ENCODE peak calls at places on chromosomes 2 and 18, in six cellular contexts. One of them, this sample, is unnamed.

GRCh38 chr2:47354013-47354816 is 48.7 kb upstream of the MSH2 start:
- DNase-seq in pancreas: no peak
- DNase-seq in heart left ventricle: no peak
- DNase-seq in fibroblast of the aortic adventitia: peak; percentile 12
- DNase-seq in AG09319: no peak
- DNase-seq in right atrium auricular region: no peak
- DNase-seq in this sample: no peak

GRCh38 chr18:44986933-44987332 is 306.2 kb downstream of the SETBP1 start:
- DNase-seq in heart left ventricle: no peak
- DNase-seq in AG09319: no peak
- DNase-seq in pancreas: no peak
- DNase-seq in right atrium auricular region: no peak
- DNase-seq in fibroblast of the aortic adventitia: peak; percentile 11
- DNase-seq in this sample: no peak

GRCh38 chr2:60883896-60884295 is 2.5 kb downstream of the REL start:
- DNase-seq in AG09319: no peak
- DNase-seq in pancreas: no peak
- DNase-seq in right atrium auricular region: no peak
- DNase-seq in heart left ventricle: no peak
- DNase-seq in fibroblast of the aortic adventitia: peak; percentile 8
- DNase-seq in this sample: no peak

GRCh38 chr2:181790716-181791649 is 100.5 kb upstream of the ITPRID2 start:
- DNase-seq in fibroblast of the aortic adventitia: peak; percentile 95
- DNase-seq in heart left ventricle: no peak
- DNase-seq in right atrium auricular region: no peak
- DNase-seq in AG09319: peak; percentile 47
- DNase-seq in pancreas: no peak
- DNase-seq in this sample: peak; percentile 91

GRCh38 chr2:98277156-98277859 is 68.9 kb upstream of the CNGA3 start:
- DNase-seq in fibroblast of the aortic adventitia: no peak
- DNase-seq in pancreas: no peak
- DNase-seq in heart left ventricle: no peak
- DNase-seq in AG09319: no peak
- DNase-seq in right atrium auricular region: no peak
- DNase-seq in this sample: no peak

GRCh38 chr2:21837561-21837960 is 713.8 kb downstream of the TDRD15 start:
- DNase-seq in heart left ventricle: no peak
- DNase-seq in AG09319: no peak
- DNase-seq in pancreas: no peak
- DNase-seq in right atrium auricular region: no peak
- DNase-seq in fibroblast of the aortic adventitia: no peak
- DNase-seq in this sample: no peak

GRCh38 chr2:170502400-170503135 is 212.6 kb upstream of the SP5 start:
- DNase-seq in heart left ventricle: no peak
- DNase-seq in AG09319: no peak
- DNase-seq in pancreas: no peak
- DNase-seq in right atrium auricular region: no peak
- DNase-seq in fibroblast of the aortic adventitia: no peak
- DNase-seq in this sample: no peak

GRCh38 chr18:47772374-47773248 is 157.8 kb downstream of the SMAD2 start:
- DNase-seq in right atrium auricular region: no peak
- DNase-seq in AG09319: peak; percentile 15
- DNase-seq in pancreas: peak; percentile 45
- DNase-seq in fibroblast of the aortic adventitia: peak; percentile 53
- DNase-seq in heart left ventricle: no peak
- DNase-seq in this sample: peak; percentile 4

GRCh38 chr2:54570925-54571694 is 115.0 kb downstream of the SPTBN1 start:
- DNase-seq in heart left ventricle: no peak
- DNase-seq in fibroblast of the aortic adventitia: peak; percentile 94
- DNase-seq in AG09319: peak; percentile 71
- DNase-seq in right atrium auricular region: no peak
- DNase-seq in pancreas: peak; percentile 50
- DNase-seq in this sample: no peak

GRCh38 chr18:72866901-72867701 is 686 bp downstream of the NETO1 start:
- DNase-seq in AG09319: no peak
- DNase-seq in pancreas: no peak
- DNase-seq in fibroblast of the aortic adventitia: no peak
- DNase-seq in right atrium auricular region: no peak
- DNase-seq in heart left ventricle: no peak
- DNase-seq in this sample: no peak

GRCh38 chr2:159558479-159558878 is 57.9 kb downstream of the BAZ2B start:
- DNase-seq in fibroblast of the aortic adventitia: peak; percentile 52
- DNase-seq in AG09319: no peak
- DNase-seq in pancreas: no peak
- DNase-seq in right atrium auricular region: no peak
- DNase-seq in heart left ventricle: no peak
- DNase-seq in this sample: no peak

GRCh38 chr18:25826377-25826776 is 264.0 kb downstream of the SS18 start:
- DNase-seq in fibroblast of the aortic adventitia: no peak
- DNase-seq in heart left ventricle: no peak
- DNase-seq in AG09319: no peak
- DNase-seq in right atrium auricular region: no peak
- DNase-seq in pancreas: no peak
- DNase-seq in this sample: no peak

GRCh38 chr2:100606740-100607343 is 44.0 kb downstream of the PDCL3 start:
- DNase-seq in fibroblast of the aortic adventitia: peak; percentile 59
- DNase-seq in AG09319: no peak
- DNase-seq in heart left ventricle: no peak
- DNase-seq in pancreas: no peak
- DNase-seq in right atrium auricular region: no peak
- DNase-seq in this sample: no peak

GRCh38 chr2:162153608-162154224 is 1.7 kb upstream of the GCG start:
- DNase-seq in fibroblast of the aortic adventitia: peak; percentile 39
- DNase-seq in right atrium auricular region: no peak
- DNase-seq in AG09319: peak; percentile 23
- DNase-seq in pancreas: peak; percentile 48
- DNase-seq in heart left ventricle: peak; percentile 23
- DNase-seq in this sample: no peak

GRCh38 chr18:21361297-21361880 is 119.4 kb downstream of the GREB1L start:
- DNase-seq in right atrium auricular region: no peak
- DNase-seq in AG09319: no peak
- DNase-seq in fibroblast of the aortic adventitia: no peak
- DNase-seq in heart left ventricle: no peak
- DNase-seq in pancreas: no peak
- DNase-seq in this sample: no peak

GRCh38 chr2:108933691-108934117 is 55.3 kb downstream of the EDAR start:
- DNase-seq in pancreas: no peak
- DNase-seq in fibroblast of the aortic adventitia: no peak
- DNase-seq in heart left ventricle: peak; percentile 79
- DNase-seq in AG09319: no peak
- DNase-seq in right atrium auricular region: no peak
- DNase-seq in this sample: no peak

GRCh38 chr2:86231680-86232372 is 32.6 kb downstream of the MRPL35 start:
- DNase-seq in heart left ventricle: peak; percentile 5
- DNase-seq in fibroblast of the aortic adventitia: no peak
- DNase-seq in AG09319: no peak
- DNase-seq in right atrium auricular region: no peak
- DNase-seq in pancreas: no peak
- DNase-seq in this sample: no peak

GRCh38 chr2:219452361-219453317 is 18.0 kb downstream of the SPEG start:
- DNase-seq in pancreas: no peak
- DNase-seq in heart left ventricle: peak; percentile 64
- DNase-seq in fibroblast of the aortic adventitia: peak; percentile 97
- DNase-seq in AG09319: peak; percentile 82
- DNase-seq in right atrium auricular region: peak; percentile 81
- DNase-seq in this sample: peak; percentile 87

GRCh38 chr2:170434900-170435640 is 257.1 kb downstream of the MYO3B start:
- DNase-seq in AG09319: no peak
- DNase-seq in fibroblast of the aortic adventitia: no peak
- DNase-seq in pancreas: no peak
- DNase-seq in heart left ventricle: no peak
- DNase-seq in right atrium auricular region: no peak
- DNase-seq in this sample: no peak

GRCh38 chr2:161414015-161414384 is 2.1 kb upstream of the TBR1 start:
- DNase-seq in pancreas: no peak
- DNase-seq in AG09319: no peak
- DNase-seq in heart left ventricle: no peak
- DNase-seq in fibroblast of the aortic adventitia: no peak
- DNase-seq in right atrium auricular region: no peak
- DNase-seq in this sample: no peak

GRCh38 chr2:216216951-216217903 is 108.1 kb downstream of the XRCC5 start:
- DNase-seq in AG09319: peak; percentile 12
- DNase-seq in fibroblast of the aortic adventitia: peak; percentile 50
- DNase-seq in right atrium auricular region: no peak
- DNase-seq in heart left ventricle: no peak
- DNase-seq in pancreas: no peak
- DNase-seq in this sample: no peak

GRCh38 chr2:191206613-191207471 is 38.4 kb upstream of the MYO1B start:
- DNase-seq in heart left ventricle: no peak
- DNase-seq in AG09319: no peak
- DNase-seq in right atrium auricular region: no peak
- DNase-seq in fibroblast of the aortic adventitia: no peak
- DNase-seq in pancreas: no peak
- DNase-seq in this sample: no peak

GRCh38 chr2:73111300-73112025 is 1.3 kb downstream of the RAB11FIP5 start:
- DNase-seq in right atrium auricular region: no peak
- DNase-seq in fibroblast of the aortic adventitia: no peak
- DNase-seq in pancreas: no peak
- DNase-seq in AG09319: no peak
- DNase-seq in heart left ventricle: peak; percentile 35
- DNase-seq in this sample: no peak

GRCh38 chr2:108217211-108217610 is 22.6 kb upstream of the SULT1C3 start:
- DNase-seq in pancreas: no peak
- DNase-seq in right atrium auricular region: no peak
- DNase-seq in heart left ventricle: no peak
- DNase-seq in fibroblast of the aortic adventitia: no peak
- DNase-seq in AG09319: no peak
- DNase-seq in this sample: no peak

GRCh38 chr2:110670826-110671225 is 7.0 kb downstream of the BUB1 start:
- DNase-seq in fibroblast of the aortic adventitia: no peak
- DNase-seq in AG09319: no peak
- DNase-seq in right atrium auricular region: no peak
- DNase-seq in pancreas: no peak
- DNase-seq in heart left ventricle: no peak
- DNase-seq in this sample: no peak

GRCh38 chr2:157107877-157108276 is 149.6 kb upstream of the GALNT5 start:
- DNase-seq in AG09319: no peak
- DNase-seq in heart left ventricle: no peak
- DNase-seq in pancreas: no peak
- DNase-seq in right atrium auricular region: no peak
- DNase-seq in fibroblast of the aortic adventitia: peak; percentile 9
- DNase-seq in this sample: no peak

GRCh38 chr2:123696799-123697410 is 328.2 kb upstream of the CNTNAP5 start:
- DNase-seq in pancreas: no peak
- DNase-seq in fibroblast of the aortic adventitia: no peak
- DNase-seq in AG09319: no peak
- DNase-seq in right atrium auricular region: no peak
- DNase-seq in heart left ventricle: no peak
- DNase-seq in this sample: no peak

GRCh38 chr2:232365621-232366321 is 12.8 kb upstream of the ALPP start:
- DNase-seq in right atrium auricular region: no peak
- DNase-seq in heart left ventricle: no peak
- DNase-seq in AG09319: no peak
- DNase-seq in fibroblast of the aortic adventitia: no peak
- DNase-seq in pancreas: no peak
- DNase-seq in this sample: no peak
- TF ChIP-seq CTCF in right atrium auricular region: no peak
- TF ChIP-seq CTCF in heart left ventricle: peak; percentile 25
- TF ChIP-seq CTCF in AG09319: peak; percentile 34
- TF ChIP-seq CTCF in fibroblast of the aortic adventitia: peak; percentile 49
- TF ChIP-seq CTCF in pancreas: no peak
- TF ChIP-seq CTCF in this sample: peak; percentile 52

GRCh38 chr2:235005603-235006259 is 53.9 kb downstream of the SH3BP4 start:
- DNase-seq in fibroblast of the aortic adventitia: peak; percentile 43
- DNase-seq in heart left ventricle: peak; percentile 75
- DNase-seq in right atrium auricular region: no peak
- DNase-seq in AG09319: no peak
- DNase-seq in pancreas: peak; percentile 85
- DNase-seq in this sample: no peak
- TF ChIP-seq CTCF in fibroblast of the aortic adventitia: no peak
- TF ChIP-seq CTCF in heart left ventricle: peak; percentile 38
- TF ChIP-seq CTCF in right atrium auricular region: no peak
- TF ChIP-seq CTCF in AG09319: no peak
- TF ChIP-seq CTCF in pancreas: peak; percentile 12
- TF ChIP-seq CTCF in this sample: peak; percentile 14

GRCh38 chr2:206125914-206126313 is 33.3 kb downstream of the NDUFS1 start:
- DNase-seq in heart left ventricle: no peak
- DNase-seq in AG09319: no peak
- DNase-seq in right atrium auricular region: no peak
- DNase-seq in fibroblast of the aortic adventitia: no peak
- DNase-seq in pancreas: no peak
- DNase-seq in this sample: no peak

DNA sequence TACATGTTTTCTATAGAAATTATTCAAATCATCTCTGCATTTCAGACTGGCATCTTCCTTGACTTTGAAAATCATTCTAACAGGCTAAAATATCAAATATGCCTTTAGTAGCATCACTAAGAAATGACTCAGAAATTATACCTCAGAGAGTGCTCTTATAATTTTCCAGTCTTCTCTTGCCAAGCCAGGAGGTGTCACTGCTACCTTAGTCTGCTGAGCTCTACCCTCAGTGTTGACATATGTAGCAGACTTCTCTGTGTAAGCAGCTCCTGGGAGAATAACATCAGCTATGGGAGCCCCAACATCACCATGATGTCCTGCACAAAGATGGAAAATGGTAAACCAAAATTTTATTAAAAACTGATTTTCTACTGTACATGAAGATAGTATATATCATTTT is 31.6 kb downstream of the NDUFS1 start:
- DNase-seq in pancreas: no peak
- DNase-seq in heart left ventricle: no peak
- DNase-seq in fibroblast of the aortic adventitia: no peak
- DNase-seq in right atrium auricular region: no peak
- DNase-seq in AG09319: no peak
- DNase-seq in this sample: no peak
- TF ChIP-seq CTCF in pancreas: no peak
- TF ChIP-seq CTCF in heart left ventricle: no peak
- TF ChIP-seq CTCF in fibroblast of the aortic adventitia: no peak
- TF ChIP-seq CTCF in right atrium auricular region: no peak
- TF ChIP-seq CTCF in AG09319: no peak
- TF ChIP-seq CTCF in this sample: no peak

DNA sequence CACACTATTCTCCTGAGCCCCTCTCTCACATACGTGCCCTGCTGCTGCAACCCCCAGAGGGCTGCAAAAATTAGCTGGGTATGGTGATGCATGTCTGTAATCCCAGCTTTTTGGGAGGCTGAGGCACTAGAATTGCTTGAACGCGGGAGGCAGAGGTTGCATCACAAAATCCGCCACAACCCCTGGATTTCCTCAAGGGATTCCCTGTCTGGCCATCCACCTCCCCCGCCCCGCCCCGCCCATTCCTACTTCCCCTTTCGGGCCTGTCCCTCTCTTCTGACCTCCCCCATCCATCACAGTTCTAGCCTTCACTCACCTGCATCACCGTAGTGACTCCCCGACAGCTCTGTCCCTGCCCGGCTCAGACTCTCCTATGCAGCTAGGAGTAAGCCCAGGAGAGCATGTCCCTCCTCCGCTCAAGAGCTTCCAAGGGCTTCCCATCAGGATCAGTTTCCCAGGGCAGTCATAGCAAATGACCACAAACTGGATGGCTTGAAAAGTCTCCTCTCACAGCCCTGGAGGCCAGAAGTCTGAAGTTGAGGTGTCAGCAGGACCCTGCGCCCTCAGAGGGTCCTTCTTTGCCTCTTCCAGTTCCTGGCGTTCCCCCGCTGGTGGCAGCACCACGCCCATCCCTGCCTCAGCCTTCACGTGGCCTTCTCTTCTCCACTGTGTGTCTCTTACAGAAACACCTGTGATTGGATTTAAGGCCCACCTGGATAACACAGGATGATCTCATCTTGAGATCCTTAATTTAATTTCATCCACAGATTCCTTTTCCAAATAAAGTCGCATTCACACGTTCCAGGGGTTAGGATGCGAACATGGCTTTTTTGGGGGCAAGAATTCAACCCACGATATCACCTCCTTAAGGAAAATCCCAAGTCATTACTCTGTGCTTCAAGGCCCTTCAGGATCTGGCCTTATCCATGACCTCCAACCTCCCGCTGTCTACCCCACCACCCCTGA is 58.5 kb downstream of the HS1BP3 start:
- DNase-seq in heart left ventricle: no peak
- DNase-seq in pancreas: no peak
- DNase-seq in fibroblast of the aortic adventitia: no peak
- DNase-seq in AG09319: no peak
- DNase-seq in right atrium auricular region: no peak
- DNase-seq in this sample: no peak
- TF ChIP-seq CTCF in heart left ventricle: no peak
- TF ChIP-seq CTCF in pancreas: no peak
- TF ChIP-seq CTCF in fibroblast of the aortic adventitia: no peak
- TF ChIP-seq CTCF in AG09319: no peak
- TF ChIP-seq CTCF in right atrium auricular region: no peak
- TF ChIP-seq CTCF in this sample: no peak